ENCODE peak calls at places on chromosomes 1 and 21, in six cellular contexts. One of them, this sample, is unnamed.
A peak's percentile ranks its signal among the peaks of the same experiment; 100 is the strongest.

GRCh38 chr1:176206006-176206960 is 803 bp downstream of the COP1 start:
- DNase-seq in prostate gland: peak; percentile 6
- DNase-seq in kidney epithelial cell: no peak
- DNase-seq in fibroblast of lung: peak; percentile 28
- DNase-seq in NT2/D1: peak; percentile 59
- DNase-seq in left lung: peak; percentile 43
- DNase-seq in this sample: peak; percentile 31

GRCh38 chr1:46455951-46456350 is 33.7 kb upstream of the DMBX1 start:
- DNase-seq in prostate gland: no peak
- DNase-seq in kidney epithelial cell: no peak
- DNase-seq in fibroblast of lung: no peak
- DNase-seq in NT2/D1: no peak
- DNase-seq in left lung: no peak
- DNase-seq in this sample: no peak

GRCh38 chr21:27246741-27247140 is 279.9 kb upstream of the ADAMTS5 start:
- DNase-seq in prostate gland: no peak
- DNase-seq in kidney epithelial cell: peak; percentile 51
- DNase-seq in fibroblast of lung: peak; percentile 35
- DNase-seq in NT2/D1: no peak
- DNase-seq in left lung: no peak
- DNase-seq in this sample: peak; percentile 50

GRCh38 chr1:244839656-244840055 is 4.2 kb downstream of the COX20 start:
- DNase-seq in prostate gland: no peak
- DNase-seq in kidney epithelial cell: no peak
- DNase-seq in fibroblast of lung: peak; percentile 47
- DNase-seq in NT2/D1: no peak
- DNase-seq in left lung: no peak
- DNase-seq in this sample: no peak

GRCh38 chr1:201748331-201748730 is 80.6 kb upstream of the IPO9 start:
- DNase-seq in prostate gland: no peak
- DNase-seq in kidney epithelial cell: peak; percentile 67
- DNase-seq in fibroblast of lung: peak; percentile 68
- DNase-seq in NT2/D1: no peak
- DNase-seq in left lung: no peak
- DNase-seq in this sample: peak; percentile 65

GRCh38 chr1:206419783-206420182 is 50.5 kb upstream of the IKBKE start:
- DNase-seq in prostate gland: no peak
- DNase-seq in kidney epithelial cell: no peak
- DNase-seq in fibroblast of lung: no peak
- DNase-seq in NT2/D1: no peak
- DNase-seq in left lung: no peak
- DNase-seq in this sample: peak; percentile 85

GRCh38 chr1:158425020-158425419 is 1.0 kb downstream of the OR10K2 start:
- DNase-seq in prostate gland: no peak
- DNase-seq in kidney epithelial cell: no peak
- DNase-seq in fibroblast of lung: no peak
- DNase-seq in NT2/D1: no peak
- DNase-seq in left lung: no peak
- DNase-seq in this sample: no peak

GRCh38 chr1:32464191-32464715 is 619 bp upstream of the ZBTB8B start:
- DNase-seq in prostate gland: no peak
- DNase-seq in kidney epithelial cell: no peak
- DNase-seq in fibroblast of lung: peak; percentile 13
- DNase-seq in NT2/D1: no peak
- DNase-seq in left lung: no peak
- DNase-seq in this sample: peak; percentile 35

GRCh38 chr1:26142165-26142564 is 16.7 kb upstream of the FAM110D start:
- DNase-seq in prostate gland: no peak
- DNase-seq in kidney epithelial cell: no peak
- DNase-seq in fibroblast of lung: no peak
- DNase-seq in NT2/D1: no peak
- DNase-seq in left lung: no peak
- DNase-seq in this sample: no peak

GRCh38 chr1:90357980-90358379 is 359.1 kb downstream of the BARHL2 start:
- DNase-seq in prostate gland: no peak
- DNase-seq in kidney epithelial cell: no peak
- DNase-seq in fibroblast of lung: no peak
- DNase-seq in NT2/D1: no peak
- DNase-seq in left lung: no peak
- DNase-seq in this sample: peak; percentile 27

GRCh38 chr1:219906924-219907771 is 21.2 kb downstream of the SLC30A10 start:
- DNase-seq in prostate gland: no peak
- DNase-seq in kidney epithelial cell: no peak
- DNase-seq in fibroblast of lung: no peak
- DNase-seq in NT2/D1: no peak
- DNase-seq in left lung: no peak
- DNase-seq in this sample: no peak

GRCh38 chr1:37808369-37809319 is 636 bp upstream of the YRDC start:
- DNase-seq in prostate gland: peak; percentile 27
- DNase-seq in kidney epithelial cell: no peak
- DNase-seq in fibroblast of lung: peak; percentile 77
- DNase-seq in NT2/D1: no peak
- DNase-seq in left lung: peak; percentile 73
- DNase-seq in this sample: peak; percentile 46

GRCh38 chr1:19122668-19123067 is 87.4 kb downstream of the UBR4 start:
- DNase-seq in prostate gland: no peak
- DNase-seq in kidney epithelial cell: no peak
- DNase-seq in fibroblast of lung: no peak
- DNase-seq in NT2/D1: no peak
- DNase-seq in left lung: no peak
- DNase-seq in this sample: peak; percentile 33

GRCh38 chr1:65179148-65179547 is 31.1 kb downstream of the AK4 start:
- DNase-seq in prostate gland: no peak
- DNase-seq in kidney epithelial cell: no peak
- DNase-seq in fibroblast of lung: no peak
- DNase-seq in NT2/D1: no peak
- DNase-seq in left lung: no peak
- DNase-seq in this sample: peak; percentile 44

GRCh38 chr1:245234217-245235120 is 79.7 kb downstream of the KIF26B start:
- DNase-seq in prostate gland: no peak
- DNase-seq in kidney epithelial cell: no peak
- DNase-seq in fibroblast of lung: no peak
- DNase-seq in NT2/D1: peak; percentile 79
- DNase-seq in left lung: no peak
- DNase-seq in this sample: no peak

GRCh38 chr21:37367301-37367757 is 756 bp downstream of the DYRK1A start:
- DNase-seq in prostate gland: no peak
- DNase-seq in kidney epithelial cell: no peak
- DNase-seq in fibroblast of lung: no peak
- DNase-seq in NT2/D1: no peak
- DNase-seq in left lung: no peak
- DNase-seq in this sample: no peak

GRCh38 chr1:2468041-2468472 is 8.0 kb upstream of the PLCH2 start:
- DNase-seq in prostate gland: no peak
- DNase-seq in kidney epithelial cell: no peak
- DNase-seq in fibroblast of lung: peak; percentile 31
- DNase-seq in NT2/D1: no peak
- DNase-seq in left lung: no peak
- DNase-seq in this sample: no peak

GRCh38 chr1:145720556-145720877 is 1.2 kb downstream of the CD160 start:
- DNase-seq in prostate gland: no peak
- DNase-seq in kidney epithelial cell: peak; percentile 66
- DNase-seq in fibroblast of lung: peak; percentile 51
- DNase-seq in NT2/D1: no peak
- DNase-seq in left lung: no peak
- DNase-seq in this sample: peak; percentile 82

GRCh38 chr1:172351347-172351746 is 69.1 kb upstream of the C1orf105 start:
- DNase-seq in prostate gland: no peak
- DNase-seq in kidney epithelial cell: no peak
- DNase-seq in fibroblast of lung: peak; percentile 69
- DNase-seq in NT2/D1: no peak
- DNase-seq in left lung: no peak
- DNase-seq in this sample: no peak

GRCh38 chr1:202047977-202048376 is 37.6 kb downstream of the ELF3 start:
- DNase-seq in prostate gland: no peak
- DNase-seq in kidney epithelial cell: no peak
- DNase-seq in fibroblast of lung: no peak
- DNase-seq in NT2/D1: no peak
- DNase-seq in left lung: no peak
- DNase-seq in this sample: no peak

GRCh38 chr1:185341196-185341781 is 24.2 kb upstream of the IVNS1ABP start:
- DNase-seq in prostate gland: no peak
- DNase-seq in kidney epithelial cell: no peak
- DNase-seq in fibroblast of lung: no peak
- DNase-seq in NT2/D1: no peak
- DNase-seq in left lung: no peak
- DNase-seq in this sample: no peak

GRCh38 chr1:150061632-150062101 is 5.9 kb upstream of the VPS45 start:
- DNase-seq in prostate gland: peak; percentile 23
- DNase-seq in kidney epithelial cell: no peak
- DNase-seq in fibroblast of lung: peak; percentile 97
- DNase-seq in NT2/D1: no peak
- DNase-seq in left lung: no peak
- DNase-seq in this sample: peak; percentile 43

GRCh38 chr21:43262427-43262826 is 93.6 kb downstream of the CRYAA start:
- DNase-seq in prostate gland: no peak
- DNase-seq in kidney epithelial cell: no peak
- DNase-seq in fibroblast of lung: peak; percentile 15
- DNase-seq in NT2/D1: no peak
- DNase-seq in left lung: no peak
- DNase-seq in this sample: peak; percentile 22

GRCh38 chr1:81208441-81208840 is 592.3 kb upstream of the ADGRL2 start:
- DNase-seq in prostate gland: no peak
- DNase-seq in kidney epithelial cell: no peak
- DNase-seq in fibroblast of lung: no peak
- DNase-seq in NT2/D1: no peak
- DNase-seq in left lung: peak; percentile 65
- DNase-seq in this sample: no peak

GRCh38 chr1:155969377-155969791 is 9.0 kb downstream of the ARHGEF2 start:
- DNase-seq in prostate gland: no peak
- DNase-seq in kidney epithelial cell: no peak
- DNase-seq in fibroblast of lung: no peak
- DNase-seq in NT2/D1: no peak
- DNase-seq in left lung: no peak
- DNase-seq in this sample: no peak
- H3K4me3 ChIP-seq in prostate gland: no peak overlapping the region
- H3K4me3 ChIP-seq in kidney epithelial cell: no peak overlapping the region
- H3K4me3 ChIP-seq in fibroblast of lung: peak overlapping the region; percentile 34
- H3K4me3 ChIP-seq in NT2/D1: no peak overlapping the region
- H3K4me3 ChIP-seq in left lung: peak overlapping the region; percentile 0
- H3K4me3 ChIP-seq in this sample: no peak overlapping the region

DNA sequence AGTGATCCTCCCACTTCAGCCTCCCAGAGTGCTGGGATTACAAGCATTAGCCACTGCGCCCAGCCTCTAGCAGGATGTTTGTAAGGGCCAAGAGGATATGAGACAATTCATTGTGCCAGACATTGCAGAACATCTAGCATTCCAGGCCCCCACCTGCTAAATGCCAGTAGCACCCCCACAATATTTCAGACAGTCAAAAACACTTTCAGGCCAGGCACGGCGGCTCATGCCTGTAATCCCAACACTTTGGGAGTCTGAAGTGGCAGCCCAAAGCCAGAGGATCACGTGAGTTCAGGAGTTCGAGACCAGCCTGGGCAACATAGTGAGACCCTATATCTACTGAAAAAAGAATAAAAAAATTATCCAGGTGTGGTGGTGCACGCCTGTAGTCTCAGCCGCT is 12.9 kb downstream of the PPIE start:
- DNase-seq in prostate gland: no peak
- DNase-seq in kidney epithelial cell: no peak
- DNase-seq in fibroblast of lung: no peak
- DNase-seq in NT2/D1: no peak
- DNase-seq in left lung: no peak
- DNase-seq in this sample: no peak
- H3K36me3 ChIP-seq in prostate gland: peaks cover 3% of the 10 kb centered on the region
- H3K36me3 ChIP-seq in kidney epithelial cell: peaks cover 7% of the 10 kb centered on the region
- H3K36me3 ChIP-seq in fibroblast of lung: peaks cover 22% of the 10 kb centered on the region
- H3K36me3 ChIP-seq in NT2/D1: peaks cover 96% of the 10 kb centered on the region
- H3K36me3 ChIP-seq in left lung: no peaks in the 10 kb centered on the region
- H3K36me3 ChIP-seq in this sample: peaks cover 29% of the 10 kb centered on the region

DNA sequence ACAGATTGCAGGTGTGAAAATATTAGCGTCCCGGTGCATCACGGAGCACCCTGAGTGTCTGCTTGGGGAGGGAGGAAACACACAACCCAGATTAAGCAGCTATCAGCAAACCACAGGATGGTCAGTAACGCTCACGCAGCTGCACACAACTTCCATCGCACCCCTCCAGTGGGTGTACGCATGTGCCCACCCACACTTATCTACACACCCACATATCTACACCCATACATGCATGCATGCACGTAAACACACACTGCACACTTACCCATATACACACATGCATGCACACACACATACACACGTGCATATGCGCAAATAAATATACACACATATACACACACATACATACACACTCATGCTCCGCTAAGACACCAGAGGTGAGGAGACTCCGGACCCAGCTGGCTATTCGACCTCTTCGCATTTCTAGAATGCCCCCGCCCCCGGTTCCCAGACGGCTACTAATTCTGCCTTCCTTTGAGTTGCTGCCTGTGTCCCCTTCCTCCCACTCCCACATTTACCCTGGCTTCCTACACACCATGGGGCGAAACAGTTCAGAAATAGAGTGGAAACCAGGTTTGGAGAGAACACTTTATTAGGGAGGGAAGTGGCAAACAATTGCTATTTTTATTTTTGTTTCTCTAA is 26.2 kb downstream of the ITPKB start:
- DNase-seq in prostate gland: no peak
- DNase-seq in kidney epithelial cell: no peak
- DNase-seq in fibroblast of lung: no peak
- DNase-seq in NT2/D1: no peak
- DNase-seq in left lung: no peak
- DNase-seq in this sample: no peak
- H3K4me3 ChIP-seq in prostate gland: no peak overlapping the region
- H3K4me3 ChIP-seq in kidney epithelial cell: no peak overlapping the region
- H3K4me3 ChIP-seq in fibroblast of lung: no peak overlapping the region
- H3K4me3 ChIP-seq in NT2/D1: no peak overlapping the region
- H3K4me3 ChIP-seq in left lung: no peak overlapping the region
- H3K4me3 ChIP-seq in this sample: no peak overlapping the region

DNA sequence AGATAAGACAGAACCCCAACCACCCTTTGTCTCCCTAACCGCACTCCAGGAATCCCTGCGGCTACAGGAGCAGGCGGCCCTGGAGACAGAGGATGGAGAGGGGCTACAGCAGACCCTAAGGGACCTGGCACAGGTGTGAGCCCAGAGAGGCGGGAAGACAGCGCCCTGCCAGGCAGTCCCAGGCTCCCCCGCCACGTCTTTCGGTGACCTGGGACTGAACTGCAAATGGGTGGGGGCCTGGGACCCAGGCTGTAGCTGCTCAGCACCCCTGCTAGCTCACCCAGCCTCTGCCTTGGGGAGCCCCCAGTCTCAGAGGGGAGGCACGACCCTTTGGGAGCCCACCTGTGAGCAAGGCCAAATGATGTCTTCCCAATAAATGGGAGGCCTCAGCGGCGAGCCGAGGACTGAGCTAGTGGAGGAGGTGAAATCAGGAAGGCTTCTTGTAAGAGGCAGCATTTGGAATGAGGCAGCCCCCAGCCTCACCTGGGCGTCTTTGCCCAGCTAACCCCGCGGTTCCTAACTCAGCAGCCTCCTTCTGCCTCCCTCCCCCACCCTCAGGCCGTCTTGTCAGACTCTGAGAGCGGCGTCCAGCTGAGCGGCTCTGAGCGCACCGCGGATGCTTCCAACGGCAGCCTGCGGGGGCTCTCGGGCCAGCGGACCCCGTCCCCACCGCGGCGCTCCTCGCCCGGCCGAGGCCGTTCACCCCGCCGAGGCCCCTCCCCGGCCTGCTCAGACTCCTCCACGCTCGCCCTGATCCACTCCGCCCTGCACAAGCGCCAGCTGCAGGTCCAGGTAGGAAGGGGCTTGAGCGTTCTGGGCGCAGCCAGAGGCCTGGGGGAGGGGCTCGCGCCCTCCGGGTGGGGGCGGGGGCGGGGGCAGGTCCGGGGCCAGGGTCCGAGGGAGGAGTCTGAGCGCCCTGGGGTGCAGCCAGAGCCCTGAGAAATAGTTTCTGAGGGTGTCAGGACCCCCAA is 16.9 kb downstream of the CROCC start:
- DNase-seq in prostate gland: no peak
- DNase-seq in kidney epithelial cell: no peak
- DNase-seq in fibroblast of lung: no peak
- DNase-seq in NT2/D1: no peak
- DNase-seq in left lung: no peak
- DNase-seq in this sample: no peak
- H3K36me3 ChIP-seq in prostate gland: no peaks in the 10 kb centered on the region
- H3K36me3 ChIP-seq in kidney epithelial cell: peaks cover 3% of the 10 kb centered on the region
- H3K36me3 ChIP-seq in fibroblast of lung: no peaks in the 10 kb centered on the region
- H3K36me3 ChIP-seq in NT2/D1: peaks cover 26% of the 10 kb centered on the region
- H3K36me3 ChIP-seq in left lung: no peaks in the 10 kb centered on the region
- H3K36me3 ChIP-seq in this sample: peaks cover 11% of the 10 kb centered on the region

This sample was measured in bronchial epithelial cell.